ENCODE peak calls at places on chromosomes 7 and 10, in nine cellular contexts. O is GM20000; Q is nephron progenitor cell; C is transverse colon; H is CD4-positive, alpha-beta T cell; G is OCI-LY7; D is GM13977; Y is endothelial cell; J is right lobe of liver. N is an unnamed sample.

GRCh38 chr7:87218941-87219544 is 489 bp downstream of the TMEM243 start:
- DNase-seq in D (peak), C (peak), Y (peak), H (peak), J (peak), G (peak), O (peak), Q (peak), N (peak)

GRCh38 chr7:37344886-37345579 is 103.6 kb downstream of the ELMO1 start:
- DNase-seq in D (no peak), O (peak), Y (no peak), Q (no peak), G (peak), H (no peak), C (no peak), J (no peak), N (no peak)

GRCh38 chr10:23693895-23694294 is 255.0 kb downstream of the OTUD1 start:
- DNase-seq in H (no peak), C (no peak), Q (peak), O (no peak), D (no peak), J (no peak), G (no peak), Y (peak), N (no peak)

GRCh38 chr7:39595102-39595620 is 28.2 kb upstream of the RALA start:
- DNase-seq in O (no peak), G (no peak), C (no peak), Q (no peak), H (no peak), J (no peak), Y (no peak), D (no peak), N (no peak)

GRCh38 chr7:7719235-7719634 is 828 bp upstream of the RPA3 start:
- DNase-seq in Q (no peak), C (peak), G (peak), Y (no peak), H (no peak), D (peak), J (no peak), O (peak), N (peak)

GRCh38 chr7:70072220-70072619 is 473.9 kb downstream of the AUTS2 start:
- DNase-seq in Q (no peak), G (no peak), O (no peak), H (no peak), J (no peak), D (no peak), C (no peak), Y (no peak), N (no peak)

GRCh38 chr7:3722396-3722846 is 421.4 kb downstream of the SDK1 start:
- DNase-seq in Y (peak), C (no peak), O (no peak), D (no peak), H (peak), G (peak), J (no peak), Q (peak), N (no peak)

GRCh38 chr10:117578999-117579590 is 36.5 kb downstream of the EMX2 start:
- DNase-seq in Y (no peak), O (no peak), Q (no peak), H (no peak), J (no peak), G (no peak), D (no peak), C (no peak), N (no peak)

GRCh38 chr7:27868117-27868516 is 128.2 kb downstream of the TAX1BP1 start:
- DNase-seq in G (no peak), J (no peak), H (no peak), D (no peak), Q (no peak), C (no peak), O (no peak), Y (no peak), N (no peak)

GRCh38 chr10:112053895-112054294 is 129.7 kb downstream of the GPAM start:
- DNase-seq in D (no peak), G (no peak), Q (no peak), H (no peak), J (no peak), O (no peak), Y (no peak), C (no peak), N (no peak)

GRCh38 chr10:112057072-112057471 is 126.5 kb downstream of the GPAM start:
- DNase-seq in G (no peak), J (no peak), D (no peak), O (no peak), C (no peak), Y (no peak), H (no peak), Q (no peak), N (no peak)

GRCh38 chr10:112059220-112059619 is 124.3 kb downstream of the GPAM start:
- DNase-seq in C (no peak), D (no peak), Y (no peak), H (no peak), G (no peak), J (no peak), O (no peak), Q (no peak), N (no peak)
- TF ChIP-seq CTCF in C (no peak), D (no peak), Y (no peak), H (no peak), G (no peak), J (no peak), O (no peak), Q (no peak), N (no peak)

DNA sequence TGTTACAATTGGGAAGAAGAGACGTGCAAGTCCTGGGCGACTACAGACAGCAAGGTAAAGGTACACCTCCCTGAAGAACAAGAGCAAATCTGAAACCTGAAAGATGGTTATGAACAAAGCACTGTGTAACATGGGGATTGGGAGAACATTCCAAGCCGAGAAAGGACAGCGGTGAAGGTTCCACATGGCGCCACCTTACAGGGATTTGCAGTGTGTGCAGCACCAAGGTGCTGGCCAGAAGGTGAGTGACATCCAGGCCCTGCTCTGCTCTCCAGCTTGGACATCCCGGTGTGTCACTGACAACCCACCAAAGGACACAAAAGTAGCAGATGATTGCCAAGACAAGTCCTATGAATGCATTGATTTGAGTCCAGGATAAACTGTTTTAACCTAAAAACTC is 88.2 kb upstream of the MKX start:
- DNase-seq in G (no peak), C (no peak), J (no peak), O (no peak), H (no peak), Y (no peak), D (no peak), Q (no peak), N (no peak)
- TF ChIP-seq CTCF in G (no peak), C (no peak), J (no peak), O (no peak), H (no peak), Y (no peak), D (no peak), Q (no peak), N (no peak)

GRCh38 chr7:46744957-46745699 is 824.1 kb upstream of the IGFBP3 start:
- DNase-seq in G (no peak), H (no peak), Q (no peak), C (no peak), J (no peak), Y (no peak), O (no peak), D (no peak), N (no peak)
- TF ChIP-seq CTCF in G (no peak), H (no peak), Q (no peak), C (no peak), J (no peak), Y (no peak), O (no peak), D (no peak), N (no peak)

GRCh38 chr7:155252388-155252957 is 45.2 kb upstream of the INSIG1 start:
- DNase-seq in Q (no peak), D (no peak), C (no peak), J (no peak), H (no peak), O (no peak), G (no peak), Y (no peak), N (no peak)
- TF ChIP-seq CTCF in Q (no peak), D (no peak), C (no peak), J (peak), H (no peak), O (no peak), G (no peak), Y (no peak), N (no peak)

DNA sequence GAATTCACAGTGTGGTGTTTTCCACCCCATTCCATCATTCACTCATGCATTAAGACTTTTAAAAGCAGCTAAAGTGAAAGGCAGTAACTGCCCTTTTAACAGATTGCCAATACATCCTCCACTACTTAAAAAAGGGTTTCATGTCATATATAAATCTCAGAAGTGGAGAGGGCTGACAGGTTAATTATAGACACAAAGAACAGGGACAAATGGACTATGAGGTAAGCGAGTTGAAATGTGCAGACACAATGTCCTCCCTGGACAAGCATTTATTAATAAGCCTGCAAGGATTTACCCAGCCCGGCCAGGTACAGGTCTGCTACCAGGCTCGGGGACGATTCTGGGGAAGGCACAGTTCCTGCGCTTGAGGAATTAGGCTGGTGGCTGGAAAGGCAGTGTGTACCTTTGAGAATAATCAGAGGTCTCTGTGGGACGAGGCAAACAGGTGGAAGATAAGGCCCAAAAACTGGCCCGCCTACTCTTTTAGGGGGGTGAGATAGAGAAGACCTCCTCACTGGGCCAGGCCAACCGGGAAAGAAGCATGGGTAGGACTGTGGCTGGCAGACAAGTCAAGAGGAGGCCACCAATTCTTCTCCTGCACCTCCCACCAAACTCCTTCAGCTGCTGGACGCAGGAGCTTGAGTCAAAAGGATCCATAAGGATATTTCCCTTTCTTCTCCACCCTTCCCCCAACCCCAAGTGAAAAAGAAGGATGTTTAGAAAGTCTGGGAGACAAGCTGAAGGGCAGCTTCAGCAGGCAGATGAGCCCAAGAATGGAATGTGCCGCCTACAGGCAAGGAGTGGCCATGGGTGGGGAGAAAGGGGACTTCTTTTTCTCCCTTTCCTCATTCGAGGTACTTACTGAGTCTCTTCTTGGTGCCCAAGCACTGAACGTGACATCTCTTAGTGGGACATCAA is 1.5 kb downstream of the PDLIM1 start:
- DNase-seq in J (no peak), Q (no peak), G (peak), D (no peak), O (peak), H (no peak), Y (no peak), C (peak), N (peak)
- TF ChIP-seq CTCF in J (peak), Q (no peak), G (peak), D (peak), O (peak), H (no peak), Y (peak), C (peak), N (peak)

GRCh38 chr7:90244565-90244908 is 437 bp upstream of the CFAP69 start:
- DNase-seq in Q (no peak), D (no peak), H (no peak), J (no peak), C (no peak), Y (no peak), O (no peak), G (no peak), N (no peak)

GRCh38 chr7:90246184-90246583 is 1.2 kb downstream of the CFAP69 start:
- DNase-seq in Y (peak), O (no peak), J (no peak), C (no peak), D (no peak), H (no peak), Q (peak), G (no peak), N (no peak)

GRCh38 chr7:90242369-90243168 is 2.4 kb upstream of the CFAP69 start:
- DNase-seq in J (no peak), Q (no peak), H (no peak), G (peak), Y (no peak), C (no peak), D (peak), O (peak), N (peak)

GRCh38 chr7:90248706-90249105 is 3.7 kb downstream of the CFAP69 start:
- DNase-seq in C (no peak), J (no peak), D (no peak), Y (no peak), O (no peak), G (no peak), Q (no peak), H (no peak), N (no peak)

DNA sequence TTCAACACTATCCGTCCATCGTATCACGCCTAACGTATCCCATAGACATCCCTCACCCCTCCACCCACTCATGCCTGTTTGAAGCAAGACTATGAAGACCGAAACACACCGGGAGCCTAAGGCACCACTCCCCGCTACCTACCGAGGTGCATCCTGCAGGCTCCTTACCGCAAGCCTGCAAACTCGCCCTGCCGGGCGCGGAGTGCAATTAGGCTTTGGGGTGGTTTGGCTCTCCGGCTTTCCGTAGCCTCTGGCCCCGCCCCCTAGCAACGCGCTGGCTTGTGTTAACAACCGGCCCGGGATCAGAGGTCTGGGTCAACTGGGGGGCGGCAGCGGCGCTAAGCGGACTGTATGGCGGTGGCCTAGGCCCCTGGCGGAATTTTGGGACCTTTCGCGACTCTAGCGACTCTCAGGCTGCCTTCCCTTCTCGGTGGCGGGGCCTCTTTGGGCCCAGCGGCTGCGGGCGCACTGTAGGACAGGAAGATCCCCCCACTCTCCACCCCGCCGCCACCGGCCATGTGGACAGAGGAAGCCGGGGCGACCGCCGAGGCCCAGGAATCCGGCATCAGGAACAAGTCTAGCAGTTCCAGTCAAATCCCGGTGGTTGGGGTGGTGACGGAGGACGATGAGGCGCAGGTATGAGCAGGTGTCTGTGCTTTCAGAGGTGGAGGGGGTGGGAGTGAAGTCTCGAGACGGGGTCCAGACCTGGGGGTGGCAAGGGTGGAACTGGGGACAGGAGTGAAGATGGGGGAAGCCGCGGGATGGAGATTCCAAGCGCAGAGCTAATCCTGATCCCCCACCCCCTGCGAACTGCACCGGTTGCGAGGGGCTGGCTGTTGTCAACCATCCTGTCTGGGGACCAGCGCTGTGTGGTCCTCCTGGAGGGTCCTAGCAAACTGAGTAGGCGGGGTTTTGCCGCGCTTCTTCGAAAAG is at the start of gene CFAP69:
- DNase-seq in C (peak), Y (peak), H (peak), D (peak), Q (peak), O (peak), J (peak), G (no peak), N (peak)
- TF ChIP-seq CTCF in C (peak), Y (no peak), H (no peak), D (no peak), Q (no peak), O (no peak), J (no peak), G (no peak), N (no peak)

DNA sequence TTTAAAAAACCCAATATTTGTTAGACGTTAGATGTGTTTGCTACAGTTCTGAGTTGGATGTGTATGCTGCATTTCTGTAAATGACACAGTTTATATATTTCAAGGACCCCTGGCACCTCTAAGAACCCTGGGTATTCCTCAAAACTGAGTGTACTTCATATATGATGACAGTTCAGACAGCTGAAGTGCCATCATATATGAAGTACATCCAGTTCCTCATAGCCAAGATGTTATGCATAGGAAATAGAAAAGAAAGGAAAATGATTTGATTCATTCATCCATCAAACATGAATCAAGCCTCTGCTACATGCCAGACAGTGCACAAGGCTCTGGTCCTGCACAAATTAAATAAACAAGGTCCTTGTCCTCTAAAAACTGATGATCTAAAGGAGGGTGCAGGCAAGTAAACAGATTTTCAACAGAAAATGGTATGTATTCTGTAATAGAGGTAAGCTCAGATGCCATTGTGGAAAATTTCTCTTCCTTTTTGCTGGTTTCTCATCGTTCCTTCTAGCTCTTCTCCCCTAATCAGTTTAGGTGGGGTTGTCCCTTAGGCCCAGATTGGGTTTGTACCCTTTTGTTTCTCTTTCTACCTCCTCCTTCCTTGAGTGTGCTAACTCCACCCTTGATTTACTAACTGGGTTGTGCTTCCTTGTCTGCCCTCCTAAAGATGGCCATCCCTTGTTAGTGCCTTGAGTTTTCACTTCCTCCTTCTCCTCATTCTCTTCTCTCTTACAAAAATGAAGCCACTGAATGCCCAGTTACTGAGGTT is 25.3 kb upstream of the SMIM30 start:
- DNase-seq in Y (no peak), Q (no peak), J (no peak), G (peak), O (peak), D (peak), C (no peak), H (no peak), N (no peak)
- TF ChIP-seq CTCF in Y (no peak), Q (no peak), J (no peak), G (no peak), O (no peak), D (no peak), C (no peak), H (no peak), N (no peak)